ENCODE peak calls at places on chromosome 2, in seven cellular contexts. One of them, this sample, is unnamed. For H3K36me3, the result is how much of the 10 kb centered on the place peaks cover.

GRCh38 chr2:96427917-96428316 is 77.2 kb downstream of the NEURL3 start:
- DNase-seq in thoracic aorta: no peak
- DNase-seq in HCT116: peak
- DNase-seq in A673: peak
- DNase-seq in GM23338: no peak
- DNase-seq in PC-3: peak
- DNase-seq in mammary epithelial cell: peak
- DNase-seq in this sample: no peak

GRCh38 chr2:44102790-44103642 is 65.7 kb upstream of the PPM1B start:
- DNase-seq in thoracic aorta: no peak
- DNase-seq in HCT116: no peak
- DNase-seq in A673: no peak
- DNase-seq in GM23338: no peak
- DNase-seq in PC-3: no peak
- DNase-seq in mammary epithelial cell: no peak
- DNase-seq in this sample: no peak

GRCh38 chr2:220036431-220036830 is 409.0 kb downstream of the SLC4A3 start:
- DNase-seq in thoracic aorta: no peak
- DNase-seq in HCT116: no peak
- DNase-seq in A673: peak
- DNase-seq in GM23338: no peak
- DNase-seq in PC-3: no peak
- DNase-seq in mammary epithelial cell: no peak
- DNase-seq in this sample: no peak

GRCh38 chr2:43436431-43436830 is 159.4 kb downstream of the THADA start:
- DNase-seq in thoracic aorta: no peak
- DNase-seq in HCT116: no peak
- DNase-seq in A673: no peak
- DNase-seq in GM23338: no peak
- DNase-seq in PC-3: no peak
- DNase-seq in mammary epithelial cell: no peak
- DNase-seq in this sample: no peak

GRCh38 chr2:25098056-25098455 is 56.2 kb downstream of the EFR3B start:
- DNase-seq in thoracic aorta: no peak
- DNase-seq in HCT116: no peak
- DNase-seq in A673: no peak
- DNase-seq in GM23338: no peak
- DNase-seq in PC-3: no peak
- DNase-seq in mammary epithelial cell: no peak
- DNase-seq in this sample: no peak

GRCh38 chr2:128593518-128594272 is 275.0 kb upstream of the HS6ST1 start:
- DNase-seq in thoracic aorta: no peak
- DNase-seq in HCT116: no peak
- DNase-seq in A673: no peak
- DNase-seq in GM23338: no peak
- DNase-seq in PC-3: no peak
- DNase-seq in mammary epithelial cell: no peak
- DNase-seq in this sample: no peak

GRCh38 chr2:121489944-121490585 is 40.6 kb upstream of the RNU4ATAC start:
- DNase-seq in thoracic aorta: no peak
- DNase-seq in HCT116: no peak
- DNase-seq in A673: no peak
- DNase-seq in GM23338: peak
- DNase-seq in PC-3: no peak
- DNase-seq in mammary epithelial cell: no peak
- DNase-seq in this sample: no peak

GRCh38 chr2:16553222-16553621 is 112.4 kb downstream of the CYRIA start:
- DNase-seq in thoracic aorta: no peak
- DNase-seq in HCT116: peak
- DNase-seq in A673: peak
- DNase-seq in GM23338: peak
- DNase-seq in PC-3: peak
- DNase-seq in mammary epithelial cell: peak
- DNase-seq in this sample: no peak

GRCh38 chr2:17245921-17246320 is 272.3 kb downstream of the RAD51AP2 start:
- DNase-seq in thoracic aorta: no peak
- DNase-seq in HCT116: no peak
- DNase-seq in A673: peak
- DNase-seq in GM23338: no peak
- DNase-seq in PC-3: no peak
- DNase-seq in mammary epithelial cell: no peak
- DNase-seq in this sample: no peak

GRCh38 chr2:98805412-98806265 is 74.7 kb upstream of the MGAT4A start:
- DNase-seq in thoracic aorta: peak
- DNase-seq in HCT116: no peak
- DNase-seq in A673: peak
- DNase-seq in GM23338: no peak
- DNase-seq in PC-3: peak
- DNase-seq in mammary epithelial cell: peak
- DNase-seq in this sample: no peak

GRCh38 chr2:239908308-239908707 is 116.8 kb downstream of the NDUFA10 start:
- DNase-seq in thoracic aorta: no peak
- DNase-seq in HCT116: no peak
- DNase-seq in A673: no peak
- DNase-seq in GM23338: no peak
- DNase-seq in PC-3: no peak
- DNase-seq in mammary epithelial cell: no peak
- DNase-seq in this sample: no peak

GRCh38 chr2:42895134-42895795 is 102.9 kb upstream of the HAAO start:
- DNase-seq in thoracic aorta: no peak
- DNase-seq in HCT116: no peak
- DNase-seq in A673: no peak
- DNase-seq in GM23338: no peak
- DNase-seq in PC-3: no peak
- DNase-seq in mammary epithelial cell: no peak
- DNase-seq in this sample: no peak

GRCh38 chr2:233288663-233289062 is 19.0 kb upstream of the SAG start:
- DNase-seq in thoracic aorta: no peak
- DNase-seq in HCT116: no peak
- DNase-seq in A673: peak
- DNase-seq in GM23338: no peak
- DNase-seq in PC-3: no peak
- DNase-seq in mammary epithelial cell: no peak
- DNase-seq in this sample: no peak

GRCh38 chr2:132632000-132632649 is 37.9 kb downstream of the LYPD1 start:
- DNase-seq in thoracic aorta: no peak
- DNase-seq in HCT116: no peak
- DNase-seq in A673: no peak
- DNase-seq in GM23338: no peak
- DNase-seq in PC-3: peak
- DNase-seq in mammary epithelial cell: no peak
- DNase-seq in this sample: no peak

GRCh38 chr2:47062721-47063120 is 92.4 kb downstream of the STPG4 start:
- DNase-seq in thoracic aorta: no peak
- DNase-seq in HCT116: no peak
- DNase-seq in A673: no peak
- DNase-seq in GM23338: no peak
- DNase-seq in PC-3: no peak
- DNase-seq in mammary epithelial cell: no peak
- DNase-seq in this sample: no peak

GRCh38 chr2:25371253-25372241 is 29.8 kb upstream of the DNMT3A start:
- DNase-seq in thoracic aorta: no peak
- DNase-seq in HCT116: no peak
- DNase-seq in A673: no peak
- DNase-seq in GM23338: no peak
- DNase-seq in PC-3: no peak
- DNase-seq in mammary epithelial cell: no peak
- DNase-seq in this sample: no peak

GRCh38 chr2:120225549-120226065 is 2.4 kb upstream of the TMEM185B start:
- DNase-seq in thoracic aorta: no peak
- DNase-seq in HCT116: no peak
- DNase-seq in A673: no peak
- DNase-seq in GM23338: no peak
- DNase-seq in PC-3: no peak
- DNase-seq in mammary epithelial cell: no peak
- DNase-seq in this sample: no peak

GRCh38 chr2:17599617-17600016 is 59.1 kb downstream of the VSNL1 start:
- DNase-seq in thoracic aorta: no peak
- DNase-seq in HCT116: peak
- DNase-seq in A673: no peak
- DNase-seq in GM23338: no peak
- DNase-seq in PC-3: peak
- DNase-seq in mammary epithelial cell: peak
- DNase-seq in this sample: no peak

GRCh38 chr2:45323344-45323743 is 287.7 kb downstream of the SRBD1 start:
- DNase-seq in thoracic aorta: no peak
- DNase-seq in HCT116: no peak
- DNase-seq in A673: no peak
- DNase-seq in GM23338: no peak
- DNase-seq in PC-3: no peak
- DNase-seq in mammary epithelial cell: no peak
- DNase-seq in this sample: no peak

GRCh38 chr2:161766334-161766733 is 142.1 kb downstream of the SLC4A10 start:
- DNase-seq in thoracic aorta: no peak
- DNase-seq in HCT116: no peak
- DNase-seq in A673: no peak
- DNase-seq in GM23338: no peak
- DNase-seq in PC-3: peak
- DNase-seq in mammary epithelial cell: no peak
- DNase-seq in this sample: no peak

GRCh38 chr2:72915907-72916742 is 1.2 kb upstream of the EMX1 start:
- DNase-seq in thoracic aorta: no peak
- DNase-seq in HCT116: no peak
- DNase-seq in A673: peak
- DNase-seq in GM23338: peak
- DNase-seq in PC-3: peak
- DNase-seq in mammary epithelial cell: peak
- DNase-seq in this sample: peak

DNA sequence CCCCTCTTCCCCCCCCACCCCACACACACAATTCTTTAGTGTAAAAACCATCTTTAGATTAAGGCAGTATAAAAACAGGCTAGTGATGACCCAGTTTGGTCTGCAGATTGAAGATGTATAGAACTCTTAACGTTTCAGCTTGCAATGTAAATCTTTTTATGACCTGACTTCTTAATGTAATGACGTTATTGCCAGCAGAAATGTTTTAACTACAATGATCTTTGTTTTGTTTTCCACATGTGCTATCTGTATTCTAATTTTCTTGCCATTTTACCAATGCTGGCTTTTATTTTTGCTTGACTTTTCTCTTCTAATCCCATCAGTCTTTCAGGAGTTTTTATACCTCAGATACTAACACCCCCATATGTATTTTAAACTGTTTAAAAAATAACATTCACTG is 25.2 kb downstream of the AGFG1 start:
- DNase-seq in thoracic aorta: no peak
- DNase-seq in HCT116: no peak
- DNase-seq in A673: no peak
- DNase-seq in GM23338: no peak
- DNase-seq in PC-3: no peak
- DNase-seq in mammary epithelial cell: no peak
- DNase-seq in this sample: no peak
- H3K36me3 ChIP-seq in thoracic aorta: under half
- H3K36me3 ChIP-seq in HCT116: under half
- H3K36me3 ChIP-seq in A673: under half
- H3K36me3 ChIP-seq in GM23338: under half
- H3K36me3 ChIP-seq in PC-3: under half
- H3K36me3 ChIP-seq in mammary epithelial cell: under half
- H3K36me3 ChIP-seq in this sample: under half

GRCh38 chr2:226618875-226619605 is 180.6 kb downstream of the IRS1 start:
- DNase-seq in thoracic aorta: no peak
- DNase-seq in HCT116: peak
- DNase-seq in A673: peak
- DNase-seq in GM23338: no peak
- DNase-seq in PC-3: no peak
- DNase-seq in mammary epithelial cell: no peak
- DNase-seq in this sample: no peak

GRCh38 chr2:226619707-226620106 is 179.9 kb downstream of the IRS1 start:
- DNase-seq in thoracic aorta: no peak
- DNase-seq in HCT116: no peak
- DNase-seq in A673: no peak
- DNase-seq in GM23338: peak
- DNase-seq in PC-3: no peak
- DNase-seq in mammary epithelial cell: no peak
- DNase-seq in this sample: no peak

GRCh38 chr2:226623587-226624368 is 175.8 kb downstream of the IRS1 start:
- DNase-seq in thoracic aorta: no peak
- DNase-seq in HCT116: no peak
- DNase-seq in A673: no peak
- DNase-seq in GM23338: no peak
- DNase-seq in PC-3: no peak
- DNase-seq in mammary epithelial cell: no peak
- DNase-seq in this sample: no peak

GRCh38 chr2:226620176-226620575 is 179.4 kb downstream of the IRS1 start:
- DNase-seq in thoracic aorta: no peak
- DNase-seq in HCT116: no peak
- DNase-seq in A673: no peak
- DNase-seq in GM23338: no peak
- DNase-seq in PC-3: no peak
- DNase-seq in mammary epithelial cell: no peak
- DNase-seq in this sample: no peak

DNA sequence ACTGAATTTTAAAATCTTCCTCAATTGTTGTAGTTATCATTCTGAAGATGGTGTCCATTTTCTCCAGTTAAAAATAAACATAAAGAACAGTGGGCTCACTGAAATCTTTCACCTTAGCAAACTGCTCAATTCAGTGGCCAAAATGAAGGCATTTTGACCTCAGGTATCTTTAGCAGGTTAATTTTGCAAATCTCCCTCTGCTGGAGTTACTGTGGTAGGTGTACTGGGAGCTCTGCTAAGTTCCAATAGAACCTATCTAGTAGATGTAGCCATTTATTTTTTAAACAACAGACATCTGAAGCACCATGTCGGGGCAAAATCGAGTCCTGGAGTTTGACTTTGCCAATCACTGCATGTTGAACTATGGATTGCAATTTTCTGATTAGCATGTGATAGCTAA is 177.1 kb downstream of the IRS1 start:
- DNase-seq in thoracic aorta: no peak
- DNase-seq in HCT116: no peak
- DNase-seq in A673: no peak
- DNase-seq in GM23338: peak
- DNase-seq in PC-3: peak
- DNase-seq in mammary epithelial cell: no peak
- DNase-seq in this sample: no peak
- TF ChIP-seq CTCF in thoracic aorta: no peak
- TF ChIP-seq CTCF in HCT116: no peak
- TF ChIP-seq CTCF in A673: no peak
- TF ChIP-seq CTCF in GM23338: peak
- TF ChIP-seq CTCF in PC-3: peak
- TF ChIP-seq CTCF in mammary epithelial cell: no peak
- TF ChIP-seq CTCF in this sample: no peak

GRCh38 chr2:64860321-64860751 is 128.9 kb upstream of the SLC1A4 start:
- DNase-seq in thoracic aorta: no peak
- DNase-seq in HCT116: no peak
- DNase-seq in A673: no peak
- DNase-seq in GM23338: no peak
- DNase-seq in PC-3: no peak
- DNase-seq in mammary epithelial cell: no peak
- DNase-seq in this sample: peak
- H3K4me3 ChIP-seq in thoracic aorta: peak
- H3K4me3 ChIP-seq in HCT116: peak
- H3K4me3 ChIP-seq in A673: no peak
- H3K4me3 ChIP-seq in GM23338: peak
- H3K4me3 ChIP-seq in PC-3: no peak
- H3K4me3 ChIP-seq in mammary epithelial cell: no peak
- H3K4me3 ChIP-seq in this sample: peak

DNA sequence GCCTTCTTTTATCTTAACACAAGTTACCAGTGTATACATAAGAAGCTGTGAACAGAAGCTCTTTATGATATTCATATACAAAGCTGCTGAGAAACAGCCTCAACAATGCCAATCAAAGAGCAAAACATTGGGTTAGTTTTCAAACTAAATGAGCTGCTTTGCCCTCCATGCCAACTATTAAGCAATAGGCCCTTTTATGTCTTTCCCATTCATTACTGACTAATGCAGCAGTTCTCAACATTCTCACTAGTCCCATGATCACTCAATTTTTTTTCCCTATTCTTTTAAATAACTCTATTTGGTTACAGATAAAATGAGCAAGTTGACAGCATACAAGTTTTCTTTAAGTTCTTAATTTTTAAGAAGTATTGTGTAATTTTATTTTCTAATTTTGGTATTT is 57.9 kb upstream of the FRZB start:
- DNase-seq in thoracic aorta: no peak
- DNase-seq in HCT116: no peak
- DNase-seq in A673: peak
- DNase-seq in GM23338: no peak
- DNase-seq in PC-3: no peak
- DNase-seq in mammary epithelial cell: peak
- DNase-seq in this sample: no peak
- H3K36me3 ChIP-seq in thoracic aorta: under half
- H3K36me3 ChIP-seq in HCT116: under half
- H3K36me3 ChIP-seq in A673: half or more
- H3K36me3 ChIP-seq in GM23338: under half
- H3K36me3 ChIP-seq in PC-3: under half
- H3K36me3 ChIP-seq in mammary epithelial cell: under half
- H3K36me3 ChIP-seq in this sample: under half